ENCODE peak calls at places on chromosomes 11 and 22, in seven cellular contexts. One of them, this sample, is unnamed.

GRCh38 chr11:101848262-101848661 is 66.5 kb upstream of the CEP126 start:
- DNase-seq in cardiac fibroblast: peak; percentile 31
- DNase-seq in stimulated activated CD8-positive, alpha-beta memory T cell treated with anti-CD3 and anti-CD28 coated beads, Interleukin-4, amount 100 ng/mL, for 1 hour: no peak
- DNase-seq in T follicular helper cell: no peak
- DNase-seq in HEK293T: no peak
- DNase-seq in NCI-H2107: no peak
- DNase-seq in left colon: no peak
- DNase-seq in this sample: no peak

GRCh38 chr11:64382586-64382985 is 23.6 kb downstream of the RPS6KA4 start:
- DNase-seq in cardiac fibroblast: no peak
- DNase-seq in stimulated activated CD8-positive, alpha-beta memory T cell treated with anti-CD3 and anti-CD28 coated beads, Interleukin-4, amount 100 ng/mL, for 1 hour: no peak
- DNase-seq in T follicular helper cell: no peak
- DNase-seq in HEK293T: no peak
- DNase-seq in NCI-H2107: no peak
- DNase-seq in left colon: no peak
- DNase-seq in this sample: no peak

GRCh38 chr22:50519151-50519550 is 6.2 kb downstream of the SCO2 start:
- DNase-seq in cardiac fibroblast: no peak
- DNase-seq in stimulated activated CD8-positive, alpha-beta memory T cell treated with anti-CD3 and anti-CD28 coated beads, Interleukin-4, amount 100 ng/mL, for 1 hour: no peak
- DNase-seq in T follicular helper cell: no peak
- DNase-seq in HEK293T: no peak
- DNase-seq in NCI-H2107: no peak
- DNase-seq in left colon: no peak
- DNase-seq in this sample: no peak

GRCh38 chr11:28822596-28822995 is 714.4 kb downstream of the METTL15 start:
- DNase-seq in cardiac fibroblast: no peak
- DNase-seq in stimulated activated CD8-positive, alpha-beta memory T cell treated with anti-CD3 and anti-CD28 coated beads, Interleukin-4, amount 100 ng/mL, for 1 hour: no peak
- DNase-seq in T follicular helper cell: no peak
- DNase-seq in HEK293T: no peak
- DNase-seq in NCI-H2107: no peak
- DNase-seq in left colon: no peak
- DNase-seq in this sample: no peak

GRCh38 chr11:59680287-59681154 is 11.7 kb upstream of the PATL1 start:
- DNase-seq in cardiac fibroblast: peak; percentile 92
- DNase-seq in stimulated activated CD8-positive, alpha-beta memory T cell treated with anti-CD3 and anti-CD28 coated beads, Interleukin-4, amount 100 ng/mL, for 1 hour: peak; percentile 18
- DNase-seq in T follicular helper cell: peak; percentile 27
- DNase-seq in HEK293T: peak; percentile 71
- DNase-seq in NCI-H2107: peak; percentile 6
- DNase-seq in left colon: peak; percentile 72
- DNase-seq in this sample: peak; percentile 65

GRCh38 chr11:108551653-108552462 is 41.7 kb downstream of the EXPH5 start:
- DNase-seq in cardiac fibroblast: peak; percentile 19
- DNase-seq in stimulated activated CD8-positive, alpha-beta memory T cell treated with anti-CD3 and anti-CD28 coated beads, Interleukin-4, amount 100 ng/mL, for 1 hour: no peak
- DNase-seq in T follicular helper cell: no peak
- DNase-seq in HEK293T: peak; percentile 32
- DNase-seq in NCI-H2107: peak; percentile 39
- DNase-seq in left colon: no peak
- DNase-seq in this sample: no peak

GRCh38 chr11:47969401-47969800 is 11.0 kb upstream of the PTPRJ start:
- DNase-seq in cardiac fibroblast: no peak
- DNase-seq in stimulated activated CD8-positive, alpha-beta memory T cell treated with anti-CD3 and anti-CD28 coated beads, Interleukin-4, amount 100 ng/mL, for 1 hour: no peak
- DNase-seq in T follicular helper cell: no peak
- DNase-seq in HEK293T: no peak
- DNase-seq in NCI-H2107: no peak
- DNase-seq in left colon: no peak
- DNase-seq in this sample: no peak

GRCh38 chr11:124839051-124839971 is 25.9 kb upstream of the ROBO3 start:
- DNase-seq in cardiac fibroblast: no peak
- DNase-seq in stimulated activated CD8-positive, alpha-beta memory T cell treated with anti-CD3 and anti-CD28 coated beads, Interleukin-4, amount 100 ng/mL, for 1 hour: no peak
- DNase-seq in T follicular helper cell: no peak
- DNase-seq in HEK293T: no peak
- DNase-seq in NCI-H2107: no peak
- DNase-seq in left colon: no peak
- DNase-seq in this sample: no peak

GRCh38 chr11:66007201-66007634 is 4.6 kb upstream of the CST6 start:
- DNase-seq in cardiac fibroblast: no peak
- DNase-seq in stimulated activated CD8-positive, alpha-beta memory T cell treated with anti-CD3 and anti-CD28 coated beads, Interleukin-4, amount 100 ng/mL, for 1 hour: no peak
- DNase-seq in T follicular helper cell: no peak
- DNase-seq in HEK293T: no peak
- DNase-seq in NCI-H2107: no peak
- DNase-seq in left colon: no peak
- DNase-seq in this sample: no peak

GRCh38 chr22:25546751-25547150 is 17.7 kb upstream of the GRK3 start:
- DNase-seq in cardiac fibroblast: no peak
- DNase-seq in stimulated activated CD8-positive, alpha-beta memory T cell treated with anti-CD3 and anti-CD28 coated beads, Interleukin-4, amount 100 ng/mL, for 1 hour: no peak
- DNase-seq in T follicular helper cell: no peak
- DNase-seq in HEK293T: no peak
- DNase-seq in NCI-H2107: no peak
- DNase-seq in left colon: no peak
- DNase-seq in this sample: peak; percentile 64

This sample was measured in CD14-positive monocyte.